ENCODE peak calls at places on chromosomes 5 and 9, in nine cellular contexts. K, B, E, R, W, J, D, F and N are unnamed samples. For H3K4me1 and H3K27me3, the result is how much of the 10 kb centered on the place peaks cover.

GRCh38 chr5:179623906-179624741 is 653 bp upstream of the HNRNPH1 start:
- DNase-seq in K (no peak), B (no peak), E (no peak), R (no peak), W (peak), J (peak), D (peak), F (peak), N (no peak)

GRCh38 chr9:72592501-72593403 is 71.3 kb downstream of the TMC1 start:
- DNase-seq in K (no peak), B (no peak), E (peak), R (no peak), W (no peak), J (no peak), D (no peak), F (no peak), N (no peak)

GRCh38 chr5:41785061-41785460 is 85.2 kb downstream of the OXCT1 start:
- DNase-seq in K (no peak), B (no peak), E (no peak), R (no peak), W (no peak), J (no peak), D (no peak), F (no peak), N (no peak)

GRCh38 chr5:99019812-99020697 is 91.2 kb upstream of the CHD1 start:
- DNase-seq in K (no peak), B (peak), E (no peak), R (no peak), W (no peak), J (no peak), D (no peak), F (no peak), N (no peak)

GRCh38 chr5:71996789-71997188 is 110.5 kb upstream of the MAP1B start:
- DNase-seq in K (no peak), B (no peak), E (no peak), R (peak), W (no peak), J (no peak), D (no peak), F (no peak), N (no peak)

GRCh38 chr5:56350595-56351170 is 117.6 kb upstream of the ANKRD55 start:
- DNase-seq in K (no peak), B (peak), E (no peak), R (no peak), W (peak), J (peak), D (no peak), F (no peak), N (no peak)

GRCh38 chr9:65435464-65435863 is 150.5 kb upstream of the FOXD4L5 start:
- DNase-seq in K (no peak), B (no peak), E (no peak), R (no peak), W (no peak), J (no peak), D (no peak), F (no peak), N (no peak)

GRCh38 chr5:178372091-178372695 is 139.6 kb upstream of the PHYKPL start:
- DNase-seq in K (no peak), B (no peak), E (no peak), R (no peak), W (no peak), J (peak), D (no peak), F (no peak), N (no peak)

GRCh38 chr9:86732514-86732913 is 214.8 kb downstream of the GAS1 start:
- DNase-seq in K (no peak), B (no peak), E (no peak), R (no peak), W (no peak), J (no peak), D (peak), F (no peak), N (no peak)

GRCh38 chr9:136545065-136545965 is 533 bp downstream of the NOTCH1 start:
- DNase-seq in K (no peak), B (no peak), E (no peak), R (no peak), W (no peak), J (no peak), D (no peak), F (peak), N (no peak)

GRCh38 chr5:33228149-33228548 is 212.6 kb upstream of the TARS1 start:
- DNase-seq in K (no peak), B (no peak), E (no peak), R (no peak), W (no peak), J (no peak), D (no peak), F (no peak), N (no peak)

GRCh38 chr5:63456279-63456678 is 506.0 kb downstream of the HTR1A start:
- DNase-seq in K (no peak), B (no peak), E (no peak), R (no peak), W (no peak), J (no peak), D (no peak), F (no peak), N (no peak)

GRCh38 chr5:81525690-81526089 is 131.8 kb upstream of the ACOT12 start:
- DNase-seq in K (no peak), B (no peak), E (no peak), R (no peak), W (no peak), J (no peak), D (no peak), F (no peak), N (no peak)

GRCh38 chr9:135098400-135099105 is 11.1 kb downstream of the OLFM1 start:
- DNase-seq in K (no peak), B (no peak), E (no peak), R (no peak), W (no peak), J (no peak), D (no peak), F (peak), N (no peak)

GRCh38 chr5:128469924-128470323 is 68.1 kb downstream of the FBN2 start:
- DNase-seq in K (no peak), B (no peak), E (no peak), R (no peak), W (no peak), J (no peak), D (no peak), F (no peak), N (no peak)

GRCh38 chr9:83106272-83106671 is 43.3 kb upstream of the RASEF start:
- DNase-seq in K (no peak), B (no peak), E (no peak), R (no peak), W (no peak), J (no peak), D (no peak), F (no peak), N (no peak)

DNA sequence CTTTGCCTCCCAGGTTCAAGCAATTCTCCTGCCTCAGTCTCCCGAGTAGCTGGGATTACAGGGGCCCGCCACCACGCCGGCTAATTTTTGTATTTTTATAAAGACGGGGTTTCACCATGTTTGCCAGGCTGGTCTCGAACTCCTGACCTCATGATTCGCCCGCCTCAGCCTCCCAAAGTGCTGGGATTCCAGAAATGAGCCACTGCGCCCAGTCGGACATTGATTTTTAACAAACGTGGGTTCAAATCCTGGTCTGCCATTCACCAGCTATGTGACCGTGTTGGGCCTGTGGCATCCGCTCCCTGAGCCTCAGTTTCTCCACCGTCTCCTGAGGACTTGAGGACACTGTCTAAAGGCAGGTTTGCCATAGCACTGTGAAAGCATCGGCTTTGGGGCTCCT is 41.8 kb upstream of the NEK6 start:
- DNase-seq in K (no peak), B (no peak), E (no peak), R (no peak), W (no peak), J (peak), D (peak), F (no peak), N (peak)
- H3K4me1 ChIP-seq in K (half or more), B (under half), E (under half), R (half or more), W (half or more), J (under half), D (under half), F (half or more), N (half or more)

DNA sequence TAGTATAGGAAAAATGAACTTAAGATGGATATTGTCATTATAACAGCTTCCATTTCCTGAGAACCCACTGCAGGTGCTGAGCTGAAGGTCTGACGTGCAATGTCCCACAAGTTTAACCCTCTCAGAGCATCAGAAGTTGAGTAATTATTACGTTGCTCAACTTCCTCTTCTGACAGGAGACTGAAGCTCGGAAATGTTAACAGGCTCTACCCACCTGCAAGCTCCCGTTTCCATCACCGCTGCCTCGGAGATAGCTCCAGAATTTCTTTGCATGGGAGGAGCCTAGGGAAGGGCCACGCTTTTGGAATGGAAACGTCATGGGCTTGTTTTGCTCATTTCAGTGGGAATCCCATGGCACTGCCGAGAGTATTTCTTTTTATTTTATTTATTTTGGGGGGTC is 1.0 kb upstream of the NTMT1 start:
- DNase-seq in K (no peak), B (no peak), E (no peak), R (no peak), W (no peak), J (no peak), D (no peak), F (no peak), N (no peak)
- H3K4me3 ChIP-seq in K (peak), B (no peak), E (no peak), R (no peak), W (no peak), J (no peak), D (no peak), F (peak), N (peak)

GRCh38 chr5:168694289-168694688 is 115.1 kb upstream of the PANK3 start:
- DNase-seq in K (no peak), B (no peak), E (no peak), R (no peak), W (no peak), J (no peak), D (no peak), F (no peak), N (no peak)
- H3K27me3 ChIP-seq in K (under half), B (under half), E (under half), R (under half), W (under half), J (under half), D (under half), F (under half), N (under half)

GRCh38 chr5:172175263-172175719 is 12.7 kb downstream of the STK10 start:
- DNase-seq in K (peak), B (no peak), E (no peak), R (no peak), W (peak), J (peak), D (no peak), F (peak), N (peak)
- H3K4me1 ChIP-seq in K (half or more), B (under half), E (under half), R (half or more), W (half or more), J (under half), D (under half), F (half or more), N (half or more)

DNA sequence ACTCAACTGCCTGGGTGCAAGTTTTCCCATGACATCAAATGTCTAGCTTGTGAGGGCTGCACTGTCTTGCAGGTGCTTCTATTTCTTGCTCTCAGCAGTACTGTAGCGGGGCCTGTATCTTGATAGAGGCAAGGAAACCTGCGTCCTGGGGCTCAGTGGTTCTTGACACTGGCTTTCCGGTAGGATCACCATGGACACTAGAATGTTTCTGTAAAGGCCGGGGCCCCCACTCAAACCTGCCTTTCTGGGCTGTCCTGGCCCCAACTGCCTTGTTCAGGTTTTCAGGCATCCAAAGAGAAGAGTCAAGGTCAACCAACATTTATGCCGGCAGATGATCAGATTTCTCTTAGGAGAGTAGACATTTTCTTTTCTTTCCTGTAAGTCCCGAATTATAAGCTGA is 26.7 kb upstream of the TENT4A start:
- DNase-seq in K (no peak), B (no peak), E (no peak), R (peak), W (no peak), J (no peak), D (no peak), F (no peak), N (no peak)
- H3K4me3 ChIP-seq in K (no peak), B (no peak), E (peak), R (peak), W (no peak), J (no peak), D (no peak), F (no peak), N (peak)

GRCh38 chr5:76953551-76954382 is 922 bp downstream of the CRHBP start:
- DNase-seq in K (no peak), B (no peak), E (peak), R (no peak), W (no peak), J (no peak), D (no peak), F (peak), N (no peak)
- H3K27me3 ChIP-seq in K (under half), B (under half), E (under half), R (under half), W (under half), J (under half), D (under half), F (under half), N (under half)

DNA sequence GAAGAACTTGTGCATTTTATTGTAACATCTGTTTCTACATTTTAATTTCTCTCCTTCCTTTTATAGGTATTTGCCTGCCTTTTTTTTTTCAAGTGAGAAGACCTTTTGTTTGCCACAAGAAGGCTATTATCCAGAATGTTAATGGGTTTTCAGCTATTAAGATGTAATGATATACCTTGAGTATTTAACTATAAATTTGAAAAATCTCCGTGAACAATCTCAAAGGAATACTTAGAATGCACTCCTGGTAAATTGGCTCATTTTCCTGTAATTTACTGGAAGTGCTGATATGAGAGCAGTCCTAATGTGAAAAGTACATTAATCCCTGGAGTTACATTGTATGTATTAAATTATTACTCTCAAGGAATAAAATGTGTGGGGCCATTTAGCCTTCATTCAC is 32.3 kb downstream of the AOPEP start:
- DNase-seq in K (no peak), B (no peak), E (no peak), R (no peak), W (no peak), J (no peak), D (no peak), F (no peak), N (no peak)
- H3K4me1 ChIP-seq in K (under half), B (under half), E (under half), R (under half), W (under half), J (under half), D (under half), F (under half), N (under half)